ENCODE peak calls at places on chromosomes 11 and 22, in four cellular contexts. M, S, H and K are unnamed samples.

GRCh38 chr11:125892071-125892470 is 4.6 kb downstream of the HYLS1 start:
- DNase-seq in M (peak; percentile 27), S (no peak), H (no peak), K (no peak)

GRCh38 chr11:18135308-18135707 is 2.9 kb downstream of the MRGPRX3 start:
- DNase-seq in M (no peak), S (no peak), H (no peak), K (no peak)

GRCh38 chr11:3028808-3029207 is 28.4 kb downstream of the CARS1 start:
- DNase-seq in M (no peak), S (no peak), H (no peak), K (no peak)

GRCh38 chr11:11789735-11790369 is 51.9 kb upstream of the USP47 start:
- DNase-seq in M (peak; percentile 31), S (no peak), H (peak; percentile 41), K (peak; percentile 58)

GRCh38 chr11:102010776-102011500 is 36.3 kb upstream of the CFAP300 start:
- DNase-seq in M (peak; percentile 85), S (no peak), H (peak; percentile 79), K (peak; percentile 90)

GRCh38 chr11:12182650-12183511 is 72.5 kb downstream of the MICAL2 start:
- DNase-seq in M (peak; percentile 99), S (no peak), H (peak; percentile 64), K (peak; percentile 94)

GRCh38 chr11:67195971-67196418 is 70.3 kb upstream of the GRK2 start:
- DNase-seq in M (peak; percentile 80), S (no peak), H (no peak), K (peak; percentile 25)

GRCh38 chr11:96279018-96279417 is 64.0 kb downstream of the MAML2 start:
- DNase-seq in M (no peak), S (no peak), H (no peak), K (no peak)

GRCh38 chr11:121626507-121626875 is 173.7 kb upstream of the SORL1-AS1 start:
- DNase-seq in M (peak; percentile 75), S (no peak), H (no peak), K (no peak)

GRCh38 chr11:72048718-72049460 is 31.5 kb downstream of the NUMA1 start:
- DNase-seq in M (no peak), S (no peak), H (no peak), K (no peak)

GRCh38 chr22:24185501-24186351 is 4.4 kb downstream of the SUSD2 start:
- DNase-seq in M (no peak), S (no peak), H (no peak), K (no peak)

GRCh38 chr11:38950882-38951281 is 2352.8 kb upstream of the RAG2 start:
- DNase-seq in M (peak; percentile 31), S (no peak), H (no peak), K (peak; percentile 0)

GRCh38 chr11:2416765-2417164 is 16.2 kb downstream of the TSSC4 start:
- DNase-seq in M (no peak), S (no peak), H (no peak), K (no peak)

GRCh38 chr22:19940536-19941364 is 822 bp upstream of the COMT start:
- DNase-seq in M (no peak), S (no peak), H (peak; percentile 28), K (no peak)

GRCh38 chr11:34488855-34489557 is 24.6 kb downstream of the ELF5 start:
- DNase-seq in M (no peak), S (no peak), H (no peak), K (no peak)
- TF ChIP-seq CTCF in M (no peak), S (no peak), H (no peak), K (no peak)

DNA sequence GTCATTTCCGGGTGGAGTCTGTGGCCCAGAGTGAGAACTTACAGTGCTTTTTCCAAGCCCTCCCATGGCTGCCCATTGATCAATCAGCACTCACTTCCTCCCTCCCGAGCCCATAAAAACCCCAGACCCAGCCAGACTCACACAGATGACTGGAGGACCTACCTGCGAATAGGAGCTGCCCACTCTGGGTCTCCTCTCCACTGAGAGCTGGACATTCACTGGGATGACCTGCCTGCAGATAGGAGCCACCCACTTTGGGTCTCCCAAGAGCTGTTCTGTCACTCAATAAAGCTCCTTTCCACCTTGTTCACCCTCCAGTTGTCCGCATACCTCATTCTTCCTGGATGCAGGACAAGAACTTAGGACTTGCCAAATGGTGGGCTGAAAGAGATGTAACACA is 56.0 kb upstream of the B3GNT6 start:
- DNase-seq in M (no peak), S (no peak), H (no peak), K (no peak)
- TF ChIP-seq CTCF in M (no peak), S (no peak), H (no peak), K (no peak)

DNA sequence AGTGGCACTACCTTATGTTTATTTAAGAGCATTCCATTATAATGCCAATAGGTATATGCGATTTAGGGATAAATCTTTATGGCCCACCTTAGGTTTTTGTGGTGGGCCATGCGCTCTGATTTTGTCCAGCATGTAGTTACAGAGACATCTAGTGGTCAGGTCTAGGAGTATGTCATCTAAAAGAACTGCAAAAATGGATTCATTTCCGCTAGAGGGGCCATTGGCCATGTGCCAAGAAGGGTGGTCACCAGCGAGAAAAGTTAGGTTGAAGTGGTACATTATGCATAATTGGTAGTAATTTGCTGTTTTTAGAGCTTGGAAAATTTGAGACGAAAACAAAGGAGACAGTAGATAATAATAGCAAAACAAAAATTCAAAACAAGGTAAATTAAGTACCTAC is 27.7 kb downstream of the LRRC4C start:
- DNase-seq in M (no peak), S (no peak), H (no peak), K (peak; percentile 12)
- TF ChIP-seq CTCF in M (no peak), S (no peak), H (no peak), K (peak; percentile 64)

GRCh38 chr11:27716850-27717249 is 16.6 kb upstream of the BDNF start:
- DNase-seq in M (peak; percentile 64), S (no peak), H (no peak), K (peak; percentile 39)
- TF ChIP-seq CTCF in M (peak; percentile 43), S (no peak), H (no peak), K (peak; percentile 37)

DNA sequence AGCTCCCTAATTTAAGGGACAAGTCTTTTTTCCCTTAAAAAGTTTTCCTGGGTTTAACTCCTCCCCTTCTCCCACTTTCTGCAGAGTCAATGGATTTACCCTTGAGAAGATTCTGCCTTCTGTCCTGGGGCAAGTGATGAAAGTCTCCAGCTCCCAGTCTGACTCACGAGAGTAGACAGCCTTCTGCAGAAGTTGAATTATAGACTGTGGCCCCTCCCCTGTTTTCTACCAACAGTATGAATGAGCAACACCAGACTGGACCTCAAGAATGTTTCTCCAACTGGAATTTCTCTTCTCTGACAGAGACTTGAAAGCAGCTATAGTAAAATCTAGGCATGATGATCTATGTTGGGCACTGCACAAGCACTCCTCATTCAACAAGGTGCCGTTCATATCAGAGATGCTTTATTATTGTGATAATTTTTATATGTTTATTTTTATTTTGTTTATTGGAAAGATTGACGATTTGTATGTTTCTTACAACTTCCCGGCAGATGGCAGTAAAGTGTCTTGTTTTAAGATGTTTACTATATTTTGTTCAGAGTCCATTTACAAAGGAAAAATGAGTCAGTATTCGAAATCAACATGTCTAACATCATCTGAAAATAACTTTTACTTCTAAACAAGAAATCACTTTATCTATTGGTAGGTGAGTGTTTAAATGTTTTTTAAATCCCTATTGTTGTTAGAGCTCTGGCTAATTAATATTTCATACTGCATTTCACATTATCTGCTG is 56.6 kb downstream of the LMO2 start:
- DNase-seq in M (peak; percentile 76), S (no peak), H (peak; percentile 35), K (peak; percentile 71)
- TF ChIP-seq CTCF in M (peak; percentile 33), S (peak; percentile 21), H (peak; percentile 59), K (peak; percentile 41)

DNA sequence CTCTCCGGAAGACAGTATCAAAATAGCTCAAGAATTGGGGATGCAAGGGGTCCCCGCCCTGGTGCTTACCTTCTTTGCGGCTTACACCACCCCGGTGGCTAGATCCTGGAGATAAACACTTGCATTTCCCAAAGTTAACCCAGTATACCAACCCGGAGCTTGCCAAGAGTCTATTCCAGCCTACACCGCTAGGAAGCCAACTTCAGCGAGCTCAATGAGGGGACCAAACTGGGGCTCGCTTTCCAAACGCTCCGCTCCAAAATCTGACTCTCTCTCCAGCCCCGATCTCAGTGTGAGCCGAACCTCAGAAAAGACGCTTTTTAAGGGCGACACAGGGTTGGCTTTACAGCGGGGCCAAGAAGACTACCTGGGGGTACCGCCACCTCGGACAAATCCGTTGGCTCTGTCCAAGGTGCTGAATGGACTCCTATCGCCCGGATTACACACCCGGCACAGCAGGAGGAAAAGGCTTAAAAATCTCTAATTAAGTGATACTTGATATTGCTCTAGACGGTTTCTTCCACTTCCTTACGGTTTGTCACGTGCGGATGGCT is 20.1 kb upstream of the BDNF start:
- DNase-seq in M (peak; percentile 69), S (no peak), H (peak; percentile 67), K (peak; percentile 69)
- TF ChIP-seq CTCF in M (peak; percentile 31), S (no peak), H (peak; percentile 16), K (peak; percentile 43)

GRCh38 chr11:115530752-115531151 is 26.5 kb upstream of the CADM1 start:
- DNase-seq in M (no peak), S (no peak), H (peak; percentile 1), K (no peak)
- TF ChIP-seq CTCF in M (no peak), S (no peak), H (no peak), K (no peak)

GRCh38 chr11:46949297-46949696 is 12.7 kb downstream of the CSTPP1 start:
- DNase-seq in M (no peak), S (no peak), H (no peak), K (no peak)
- TF ChIP-seq CTCF in M (no peak), S (no peak), H (no peak), K (no peak)

DNA sequence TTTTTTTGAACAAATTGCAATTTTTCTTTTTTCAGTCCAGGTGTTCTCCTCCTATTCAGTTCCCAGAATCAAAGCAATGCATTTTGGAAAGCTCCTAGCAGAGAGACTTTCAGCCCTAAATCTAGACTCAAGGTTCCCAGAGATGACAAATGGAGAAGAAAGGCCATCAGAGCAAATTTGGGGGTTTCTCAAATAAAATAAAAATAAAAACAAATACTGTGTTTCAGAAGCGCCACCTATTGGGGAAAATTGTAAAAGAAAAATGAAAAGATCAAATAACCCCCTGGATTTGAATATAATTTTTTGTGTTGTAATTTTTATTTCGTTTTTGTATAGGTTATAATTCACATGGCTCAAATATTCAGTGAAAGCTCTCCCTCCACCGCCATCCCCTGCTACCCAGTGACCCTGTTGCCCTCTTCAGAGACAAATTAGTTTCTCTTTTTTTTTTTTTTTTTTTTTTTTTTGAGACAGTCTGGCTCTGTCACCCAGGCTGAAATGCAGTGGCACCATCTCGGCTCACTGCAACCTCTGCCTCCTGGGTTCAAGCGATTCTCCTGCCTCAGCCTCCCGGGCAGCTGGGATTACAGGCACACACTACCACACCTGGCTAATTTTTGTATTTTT is 6.2 kb upstream of the UBE4A start:
- DNase-seq in M (peak; percentile 49), S (no peak), H (no peak), K (peak; percentile 40)
- TF ChIP-seq CTCF in M (peak; percentile 55), S (peak; percentile 82), H (peak; percentile 51), K (peak; percentile 58)